ENCODE peak calls at places on chromosome 21, in ten cellular contexts. One of them, this sample, is unnamed.

GRCh38 chr21:45027241-45028196 is 46.9 kb upstream of the ADARB1 start:
- DNase-seq in mesendoderm: no peak
- DNase-seq in occipital lobe: no peak
- DNase-seq in cerebellar cortex: no peak
- DNase-seq in AG10803: no peak
- DNase-seq in Caki2: no peak
- DNase-seq in NCI-H2081: no peak
- DNase-seq in RCC 7860: no peak
- DNase-seq in upper lobe of right lung: no peak
- DNase-seq in HL-60: no peak
- DNase-seq in this sample: peak

GRCh38 chr21:36773995-36774394 is 75.1 kb downstream of the SIM2 start:
- DNase-seq in Caki2: no peak
- DNase-seq in RCC 7860: no peak
- DNase-seq in NCI-H2081: no peak
- DNase-seq in upper lobe of right lung: no peak
- DNase-seq in mesendoderm: no peak
- DNase-seq in cerebellar cortex: no peak
- DNase-seq in HL-60: no peak
- DNase-seq in occipital lobe: no peak
- DNase-seq in AG10803: no peak
- DNase-seq in this sample: no peak

GRCh38 chr21:39316062-39316461 is 2.6 kb upstream of the BRWD1 start:
- DNase-seq in Caki2: no peak
- DNase-seq in AG10803: peak
- DNase-seq in mesendoderm: no peak
- DNase-seq in upper lobe of right lung: no peak
- DNase-seq in occipital lobe: no peak
- DNase-seq in NCI-H2081: no peak
- DNase-seq in RCC 7860: no peak
- DNase-seq in HL-60: no peak
- DNase-seq in cerebellar cortex: no peak
- DNase-seq in this sample: no peak

GRCh38 chr21:40095477-40095876 is 228.2 kb downstream of the PCP4 start:
- DNase-seq in NCI-H2081: no peak
- DNase-seq in Caki2: no peak
- DNase-seq in RCC 7860: no peak
- DNase-seq in upper lobe of right lung: no peak
- DNase-seq in HL-60: no peak
- DNase-seq in mesendoderm: no peak
- DNase-seq in occipital lobe: no peak
- DNase-seq in cerebellar cortex: no peak
- DNase-seq in AG10803: no peak
- DNase-seq in this sample: no peak

GRCh38 chr21:19353271-19353670 is 949.7 kb upstream of the TMPRSS15 start:
- DNase-seq in cerebellar cortex: no peak
- DNase-seq in HL-60: no peak
- DNase-seq in Caki2: no peak
- DNase-seq in NCI-H2081: no peak
- DNase-seq in occipital lobe: no peak
- DNase-seq in RCC 7860: no peak
- DNase-seq in mesendoderm: no peak
- DNase-seq in upper lobe of right lung: no peak
- DNase-seq in AG10803: no peak
- DNase-seq in this sample: no peak

GRCh38 chr21:18244721-18245486 is at the start of gene CHODL:
- DNase-seq in occipital lobe: no peak
- DNase-seq in HL-60: no peak
- DNase-seq in RCC 7860: no peak
- DNase-seq in Caki2: no peak
- DNase-seq in NCI-H2081: peak
- DNase-seq in upper lobe of right lung: peak
- DNase-seq in AG10803: no peak
- DNase-seq in cerebellar cortex: no peak
- DNase-seq in mesendoderm: peak
- DNase-seq in this sample: no peak

GRCh38 chr21:41321908-41322495 is 5.4 kb downstream of the FAM3B start:
- DNase-seq in Caki2: no peak
- DNase-seq in mesendoderm: no peak
- DNase-seq in RCC 7860: no peak
- DNase-seq in occipital lobe: no peak
- DNase-seq in upper lobe of right lung: no peak
- DNase-seq in cerebellar cortex: no peak
- DNase-seq in NCI-H2081: no peak
- DNase-seq in AG10803: no peak
- DNase-seq in HL-60: no peak
- DNase-seq in this sample: no peak

GRCh38 chr21:32717851-32718316 is 9.9 kb downstream of the SYNJ1 start:
- DNase-seq in mesendoderm: no peak
- DNase-seq in occipital lobe: no peak
- DNase-seq in RCC 7860: peak
- DNase-seq in AG10803: peak
- DNase-seq in NCI-H2081: no peak
- DNase-seq in upper lobe of right lung: no peak
- DNase-seq in cerebellar cortex: no peak
- DNase-seq in Caki2: peak
- DNase-seq in HL-60: peak
- DNase-seq in this sample: no peak

GRCh38 chr21:34560609-34561008 is 48.6 kb upstream of the KCNE1 start:
- DNase-seq in mesendoderm: no peak
- DNase-seq in upper lobe of right lung: no peak
- DNase-seq in NCI-H2081: no peak
- DNase-seq in cerebellar cortex: no peak
- DNase-seq in Caki2: no peak
- DNase-seq in AG10803: no peak
- DNase-seq in RCC 7860: no peak
- DNase-seq in HL-60: no peak
- DNase-seq in occipital lobe: no peak
- DNase-seq in this sample: no peak

GRCh38 chr21:26153758-26154157 is 16.8 kb downstream of the APP start:
- DNase-seq in HL-60: no peak
- DNase-seq in NCI-H2081: no peak
- DNase-seq in occipital lobe: no peak
- DNase-seq in Caki2: no peak
- DNase-seq in upper lobe of right lung: no peak
- DNase-seq in AG10803: peak
- DNase-seq in cerebellar cortex: no peak
- DNase-seq in RCC 7860: no peak
- DNase-seq in mesendoderm: no peak
- DNase-seq in this sample: no peak

GRCh38 chr21:18517905-18518566 is 114.5 kb upstream of the TMPRSS15 start:
- DNase-seq in RCC 7860: no peak
- DNase-seq in upper lobe of right lung: no peak
- DNase-seq in mesendoderm: no peak
- DNase-seq in Caki2: no peak
- DNase-seq in cerebellar cortex: no peak
- DNase-seq in AG10803: no peak
- DNase-seq in HL-60: no peak
- DNase-seq in occipital lobe: no peak
- DNase-seq in NCI-H2081: no peak
- DNase-seq in this sample: no peak

GRCh38 chr21:31564439-31564838 is 95.1 kb upstream of the SOD1 start:
- DNase-seq in HL-60: no peak
- DNase-seq in NCI-H2081: no peak
- DNase-seq in occipital lobe: no peak
- DNase-seq in AG10803: no peak
- DNase-seq in upper lobe of right lung: no peak
- DNase-seq in mesendoderm: peak
- DNase-seq in RCC 7860: no peak
- DNase-seq in cerebellar cortex: no peak
- DNase-seq in Caki2: peak
- DNase-seq in this sample: no peak

GRCh38 chr21:38861989-38862683 is 56.4 kb downstream of the ETS2 start:
- DNase-seq in HL-60: peak
- DNase-seq in mesendoderm: no peak
- DNase-seq in occipital lobe: no peak
- DNase-seq in cerebellar cortex: no peak
- DNase-seq in upper lobe of right lung: no peak
- DNase-seq in NCI-H2081: no peak
- DNase-seq in RCC 7860: no peak
- DNase-seq in Caki2: no peak
- DNase-seq in AG10803: peak
- DNase-seq in this sample: no peak